ENCODE peak calls at places on chromosomes 11 and 22, in four cellular contexts. S is GM23338, F is HEK293T, A is putamen. I is an unnamed sample.

GRCh38 chr11:3146612-3147256 is 18.4 kb downstream of the OSBPL5 start:
- DNase-seq in A (no peak), S (no peak), F (no peak), I (peak)

GRCh38 chr11:72483412-72484186 is 49.3 kb upstream of the CLPB start:
- DNase-seq in A (no peak), F (no peak), S (no peak), I (peak)

GRCh38 chr11:117980280-117980679 is 5.9 kb upstream of the IL10RA start:
- DNase-seq in S (no peak), F (no peak), A (no peak), I (no peak)

GRCh38 chr11:111911563-111912401 is at the start of gene CRYAB:
- DNase-seq in F (no peak), S (peak), A (peak), I (peak)

GRCh38 chr11:3120071-3120792 is 44.9 kb downstream of the OSBPL5 start:
- DNase-seq in A (no peak), F (no peak), S (no peak), I (no peak)

GRCh38 chr11:74615311-74615710 is 22.9 kb downstream of the POLD3 start:
- DNase-seq in F (no peak), S (no peak), A (no peak), I (no peak)

GRCh38 chr11:119263352-119263940 is 53.5 kb downstream of the MCAM start:
- DNase-seq in S (no peak), A (no peak), F (no peak), I (peak)

GRCh38 chr22:22479999-22480532 is 28.5 kb downstream of the ZNF280B start:
- DNase-seq in F (no peak), S (no peak), A (no peak), I (peak)

GRCh38 chr22:50656122-50657070 is 16.2 kb upstream of the SHANK3 start:
- DNase-seq in A (no peak), F (no peak), S (no peak), I (peak)

GRCh38 chr11:17277024-17277584 is 565 bp downstream of the NUCB2 start:
- DNase-seq in S (peak), F (no peak), A (no peak), I (peak)

GRCh38 chr11:61587541-61587941 is 6.7 kb upstream of the SYT7 start:
- DNase-seq in A (no peak), S (peak), F (no peak), I (no peak)

GRCh38 chr11:118289411-118289810 is 15.1 kb upstream of the CD3E start:
- DNase-seq in S (no peak), F (no peak), A (no peak), I (no peak)

GRCh38 chr22:25485626-25486545 is 78.6 kb upstream of the GRK3 start:
- DNase-seq in S (no peak), F (no peak), A (no peak), I (no peak)

GRCh38 chr11:64348611-64349387 is 8.8 kb downstream of the CCDC88B start:
- DNase-seq in A (no peak), F (no peak), S (peak), I (no peak)

GRCh38 chr11:64850979-64851567 is 6.6 kb upstream of the CDC42BPG start:
- DNase-seq in A (no peak), S (peak), F (no peak), I (no peak)

GRCh38 chr22:30821863-30822215 is 127.2 kb downstream of the OSBP2 start:
- DNase-seq in F (no peak), S (no peak), A (no peak), I (no peak)

GRCh38 chr11:41273908-41274307 is 185.5 kb downstream of the LRRC4C start:
- DNase-seq in F (no peak), A (no peak), S (no peak), I (no peak)

GRCh38 chr11:111922803-111923202 is 4.1 kb downstream of the C11orf52 start:
- DNase-seq in F (no peak), A (no peak), S (no peak), I (peak)

GRCh38 chr11:128803440-128803839 is 63.7 kb downstream of the KCNJ1 start:
- DNase-seq in A (no peak), F (no peak), S (no peak), I (no peak)

GRCh38 chr11:15889972-15890371 is 466.4 kb downstream of the SOX6 start:
- DNase-seq in A (no peak), F (no peak), S (no peak), I (peak)

GRCh38 chr11:68950268-68950667 is 30.5 kb downstream of the MRGPRD start:
- DNase-seq in F (peak), S (peak), A (no peak), I (peak)

GRCh38 chr11:131195801-131196517 is 174.5 kb upstream of the NTM start:
- DNase-seq in F (no peak), A (peak), S (no peak), I (peak)

GRCh38 chr11:69912161-69912910 is 93.1 kb upstream of the FGF3 start:
- DNase-seq in A (no peak), F (no peak), S (no peak), I (no peak)

GRCh38 chr11:91248199-91248807 is 976.3 kb upstream of the FAT3 start:
- DNase-seq in S (peak), F (peak), A (peak), I (peak)

GRCh38 chr11:118715837-118716260 is 36.4 kb upstream of the TREH start:
- DNase-seq in S (peak), F (no peak), A (no peak), I (no peak)

GRCh38 chr11:35799655-35800054 is 137.1 kb downstream of the TRIM44 start:
- DNase-seq in F (no peak), S (peak), A (no peak), I (no peak)

I was measured in amniotic epithelial cell.